ENCODE peak calls at places on chromosomes 11 and 22, in ten cellular contexts. One of them, this sample, is unnamed. For H3K4me1, the result is how much of the 10 kb centered on the place peaks cover.

GRCh38 chr11:72551571-72551970 is 117.2 kb upstream of the CLPB start:
- DNase-seq in suprapubic skin: no peak
- DNase-seq in ovary: no peak
- DNase-seq in IMR-90: no peak
- DNase-seq in neuronal stem cell: no peak
- DNase-seq in neural progenitor cell: no peak
- DNase-seq in tibial nerve: no peak
- DNase-seq in effector memory CD4-positive, alpha-beta T cell: no peak
- DNase-seq in tibial artery: no peak
- DNase-seq in CD8-positive, alpha-beta memory T cell: no peak
- DNase-seq in this sample: no peak

GRCh38 chr11:3855808-3856491 is 486 bp downstream of the STIM1 start:
- DNase-seq in ovary: peak
- DNase-seq in neural progenitor cell: peak
- DNase-seq in effector memory CD4-positive, alpha-beta T cell: peak
- DNase-seq in tibial nerve: no peak
- DNase-seq in CD8-positive, alpha-beta memory T cell: peak
- DNase-seq in tibial artery: peak
- DNase-seq in IMR-90: no peak
- DNase-seq in neuronal stem cell: no peak
- DNase-seq in suprapubic skin: peak
- DNase-seq in this sample: peak

GRCh38 chr11:76789443-76789719 is 6.2 kb downstream of the TSKU start:
- DNase-seq in suprapubic skin: peak
- DNase-seq in tibial artery: peak
- DNase-seq in ovary: peak
- DNase-seq in effector memory CD4-positive, alpha-beta T cell: no peak
- DNase-seq in neural progenitor cell: no peak
- DNase-seq in tibial nerve: no peak
- DNase-seq in CD8-positive, alpha-beta memory T cell: no peak
- DNase-seq in neuronal stem cell: no peak
- DNase-seq in IMR-90: no peak
- DNase-seq in this sample: peak

GRCh38 chr11:13134886-13135285 is 125.8 kb downstream of the RASSF10 start:
- DNase-seq in CD8-positive, alpha-beta memory T cell: no peak
- DNase-seq in tibial nerve: no peak
- DNase-seq in ovary: no peak
- DNase-seq in IMR-90: no peak
- DNase-seq in neuronal stem cell: no peak
- DNase-seq in neural progenitor cell: no peak
- DNase-seq in effector memory CD4-positive, alpha-beta T cell: no peak
- DNase-seq in suprapubic skin: no peak
- DNase-seq in tibial artery: no peak
- DNase-seq in this sample: no peak

GRCh38 chr11:93652161-93652597 is 9.3 kb upstream of the CEP295 start:
- DNase-seq in neuronal stem cell: peak
- DNase-seq in effector memory CD4-positive, alpha-beta T cell: no peak
- DNase-seq in tibial artery: no peak
- DNase-seq in CD8-positive, alpha-beta memory T cell: no peak
- DNase-seq in suprapubic skin: no peak
- DNase-seq in ovary: no peak
- DNase-seq in IMR-90: peak
- DNase-seq in neural progenitor cell: peak
- DNase-seq in tibial nerve: no peak
- DNase-seq in this sample: no peak

GRCh38 chr11:18844753-18845367 is 53.3 kb upstream of the PTPN5 start:
- DNase-seq in CD8-positive, alpha-beta memory T cell: no peak
- DNase-seq in IMR-90: peak
- DNase-seq in neuronal stem cell: no peak
- DNase-seq in ovary: no peak
- DNase-seq in neural progenitor cell: peak
- DNase-seq in effector memory CD4-positive, alpha-beta T cell: no peak
- DNase-seq in suprapubic skin: no peak
- DNase-seq in tibial artery: no peak
- DNase-seq in tibial nerve: no peak
- DNase-seq in this sample: no peak

GRCh38 chr11:2655320-2655719 is 44.5 kb downstream of the KCNQ1OT1 start:
- DNase-seq in suprapubic skin: no peak
- DNase-seq in neural progenitor cell: no peak
- DNase-seq in effector memory CD4-positive, alpha-beta T cell: no peak
- DNase-seq in ovary: no peak
- DNase-seq in CD8-positive, alpha-beta memory T cell: no peak
- DNase-seq in tibial nerve: no peak
- DNase-seq in neuronal stem cell: no peak
- DNase-seq in tibial artery: no peak
- DNase-seq in IMR-90: no peak
- DNase-seq in this sample: no peak

GRCh38 chr22:16915711-16916110 is 90.5 kb upstream of the XKR3 start:
- DNase-seq in neuronal stem cell: no peak
- DNase-seq in tibial nerve: no peak
- DNase-seq in IMR-90: no peak
- DNase-seq in tibial artery: no peak
- DNase-seq in effector memory CD4-positive, alpha-beta T cell: no peak
- DNase-seq in suprapubic skin: no peak
- DNase-seq in ovary: no peak
- DNase-seq in neural progenitor cell: no peak
- DNase-seq in CD8-positive, alpha-beta memory T cell: no peak
- DNase-seq in this sample: no peak

GRCh38 chr22:24706050-24706449 is 68.5 kb downstream of the PIWIL3 start:
- DNase-seq in neuronal stem cell: no peak
- DNase-seq in CD8-positive, alpha-beta memory T cell: no peak
- DNase-seq in effector memory CD4-positive, alpha-beta T cell: no peak
- DNase-seq in tibial artery: no peak
- DNase-seq in suprapubic skin: no peak
- DNase-seq in IMR-90: no peak
- DNase-seq in tibial nerve: no peak
- DNase-seq in ovary: no peak
- DNase-seq in neural progenitor cell: peak
- DNase-seq in this sample: no peak

GRCh38 chr22:43002198-43002577 is 12.8 kb downstream of the PACSIN2 start:
- DNase-seq in CD8-positive, alpha-beta memory T cell: no peak
- DNase-seq in ovary: no peak
- DNase-seq in tibial artery: no peak
- DNase-seq in IMR-90: peak
- DNase-seq in effector memory CD4-positive, alpha-beta T cell: no peak
- DNase-seq in tibial nerve: no peak
- DNase-seq in neural progenitor cell: no peak
- DNase-seq in suprapubic skin: no peak
- DNase-seq in neuronal stem cell: no peak
- DNase-seq in this sample: no peak

GRCh38 chr11:112156594-112157273 is 7.2 kb downstream of the IL18 start:
- DNase-seq in tibial nerve: no peak
- DNase-seq in ovary: no peak
- DNase-seq in tibial artery: no peak
- DNase-seq in neuronal stem cell: no peak
- DNase-seq in IMR-90: no peak
- DNase-seq in suprapubic skin: no peak
- DNase-seq in effector memory CD4-positive, alpha-beta T cell: no peak
- DNase-seq in CD8-positive, alpha-beta memory T cell: no peak
- DNase-seq in neural progenitor cell: no peak
- DNase-seq in this sample: no peak

GRCh38 chr11:118152552-118153471 is at the start of gene SCN4B:
- DNase-seq in CD8-positive, alpha-beta memory T cell: no peak
- DNase-seq in suprapubic skin: no peak
- DNase-seq in neuronal stem cell: peak
- DNase-seq in tibial artery: no peak
- DNase-seq in IMR-90: peak
- DNase-seq in ovary: peak
- DNase-seq in tibial nerve: no peak
- DNase-seq in neural progenitor cell: peak
- DNase-seq in effector memory CD4-positive, alpha-beta T cell: no peak
- DNase-seq in this sample: no peak

DNA sequence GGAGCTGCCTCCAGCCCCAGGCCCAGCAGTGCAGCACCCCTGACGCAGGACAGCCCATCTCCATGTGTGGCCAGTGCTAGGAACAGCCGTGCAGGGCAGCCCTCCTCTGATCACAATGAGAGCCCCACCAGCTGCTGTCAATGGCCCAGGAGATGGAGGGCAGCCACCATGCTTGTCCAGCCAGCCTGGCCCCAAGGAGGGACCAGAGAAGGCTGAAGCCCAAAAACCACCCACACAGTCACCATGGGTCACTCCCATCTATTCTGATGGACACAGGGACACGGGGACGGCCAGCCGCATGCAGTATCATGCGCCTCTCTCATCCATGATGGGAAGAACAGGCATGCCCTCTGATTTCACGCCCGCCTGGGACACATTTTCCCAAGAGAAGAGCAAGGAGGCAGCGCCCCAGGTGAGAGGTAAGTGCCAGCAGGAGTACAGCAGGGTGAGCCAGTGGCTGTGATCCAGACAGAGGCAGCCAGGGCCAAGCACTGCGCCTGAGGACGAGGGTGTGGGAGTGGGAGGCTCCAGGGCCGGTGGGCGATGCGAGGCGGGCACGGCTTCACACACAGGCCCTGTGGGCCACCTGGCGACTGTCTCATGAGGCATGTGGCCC is 33.6 kb upstream of the GNB1L start:
- DNase-seq in ovary: no peak
- DNase-seq in tibial nerve: no peak
- DNase-seq in effector memory CD4-positive, alpha-beta T cell: no peak
- DNase-seq in tibial artery: no peak
- DNase-seq in IMR-90: no peak
- DNase-seq in suprapubic skin: no peak
- DNase-seq in neuronal stem cell: no peak
- DNase-seq in CD8-positive, alpha-beta memory T cell: no peak
- DNase-seq in neural progenitor cell: no peak
- DNase-seq in this sample: peak
- H3K4me1 ChIP-seq in ovary: under half
- H3K4me1 ChIP-seq in tibial nerve: under half
- H3K4me1 ChIP-seq in effector memory CD4-positive, alpha-beta T cell: half or more
- H3K4me1 ChIP-seq in tibial artery: under half
- H3K4me1 ChIP-seq in IMR-90: under half
- H3K4me1 ChIP-seq in suprapubic skin: half or more
- H3K4me1 ChIP-seq in neuronal stem cell: under half
- H3K4me1 ChIP-seq in CD8-positive, alpha-beta memory T cell: half or more
- H3K4me1 ChIP-seq in neural progenitor cell: under half
- H3K4me1 ChIP-seq in this sample: under half

GRCh38 chr22:30430933-30431332 is 5.4 kb downstream of the MTFP1 start:
- DNase-seq in suprapubic skin: no peak
- DNase-seq in effector memory CD4-positive, alpha-beta T cell: no peak
- DNase-seq in tibial nerve: no peak
- DNase-seq in neural progenitor cell: no peak
- DNase-seq in CD8-positive, alpha-beta memory T cell: no peak
- DNase-seq in ovary: no peak
- DNase-seq in tibial artery: no peak
- DNase-seq in IMR-90: no peak
- DNase-seq in neuronal stem cell: no peak
- DNase-seq in this sample: no peak
- H3K27ac ChIP-seq in suprapubic skin: no peak
- H3K27ac ChIP-seq in effector memory CD4-positive, alpha-beta T cell: no peak
- H3K27ac ChIP-seq in tibial nerve: no peak
- H3K27ac ChIP-seq in neural progenitor cell: no peak
- H3K27ac ChIP-seq in CD8-positive, alpha-beta memory T cell: no peak
- H3K27ac ChIP-seq in ovary: no peak
- H3K27ac ChIP-seq in tibial artery: no peak
- H3K27ac ChIP-seq in IMR-90: no peak
- H3K27ac ChIP-seq in neuronal stem cell: no peak
- H3K27ac ChIP-seq in this sample: no peak

GRCh38 chr11:35180311-35181233 is 41.6 kb downstream of the CD44 start:
- DNase-seq in CD8-positive, alpha-beta memory T cell: no peak
- DNase-seq in effector memory CD4-positive, alpha-beta T cell: no peak
- DNase-seq in tibial artery: no peak
- DNase-seq in IMR-90: peak
- DNase-seq in neuronal stem cell: no peak
- DNase-seq in tibial nerve: no peak
- DNase-seq in ovary: no peak
- DNase-seq in neural progenitor cell: peak
- DNase-seq in suprapubic skin: no peak
- DNase-seq in this sample: no peak

GRCh38 chr11:35179466-35180135 is 40.6 kb downstream of the CD44 start:
- DNase-seq in CD8-positive, alpha-beta memory T cell: no peak
- DNase-seq in ovary: no peak
- DNase-seq in tibial artery: no peak
- DNase-seq in IMR-90: peak
- DNase-seq in suprapubic skin: no peak
- DNase-seq in effector memory CD4-positive, alpha-beta T cell: no peak
- DNase-seq in neuronal stem cell: no peak
- DNase-seq in tibial nerve: no peak
- DNase-seq in neural progenitor cell: no peak
- DNase-seq in this sample: no peak

GRCh38 chr11:35177370-35177769 is 38.4 kb downstream of the CD44 start:
- DNase-seq in tibial nerve: no peak
- DNase-seq in tibial artery: no peak
- DNase-seq in neuronal stem cell: no peak
- DNase-seq in effector memory CD4-positive, alpha-beta T cell: no peak
- DNase-seq in suprapubic skin: no peak
- DNase-seq in IMR-90: peak
- DNase-seq in CD8-positive, alpha-beta memory T cell: peak
- DNase-seq in ovary: no peak
- DNase-seq in neural progenitor cell: no peak
- DNase-seq in this sample: no peak

GRCh38 chr11:35178067-35178805 is 39.3 kb downstream of the CD44 start:
- DNase-seq in tibial nerve: no peak
- DNase-seq in tibial artery: no peak
- DNase-seq in suprapubic skin: no peak
- DNase-seq in effector memory CD4-positive, alpha-beta T cell: no peak
- DNase-seq in IMR-90: no peak
- DNase-seq in neural progenitor cell: no peak
- DNase-seq in ovary: no peak
- DNase-seq in neuronal stem cell: no peak
- DNase-seq in CD8-positive, alpha-beta memory T cell: no peak
- DNase-seq in this sample: no peak

GRCh38 chr11:35178862-35179261 is 39.9 kb downstream of the CD44 start:
- DNase-seq in suprapubic skin: no peak
- DNase-seq in CD8-positive, alpha-beta memory T cell: no peak
- DNase-seq in neural progenitor cell: no peak
- DNase-seq in effector memory CD4-positive, alpha-beta T cell: no peak
- DNase-seq in ovary: no peak
- DNase-seq in IMR-90: peak
- DNase-seq in tibial artery: no peak
- DNase-seq in tibial nerve: no peak
- DNase-seq in neuronal stem cell: no peak
- DNase-seq in this sample: no peak
- H3K4me1 ChIP-seq in suprapubic skin: half or more
- H3K4me1 ChIP-seq in CD8-positive, alpha-beta memory T cell: half or more
- H3K4me1 ChIP-seq in neural progenitor cell: under half
- H3K4me1 ChIP-seq in effector memory CD4-positive, alpha-beta T cell: half or more
- H3K4me1 ChIP-seq in ovary: under half
- H3K4me1 ChIP-seq in IMR-90: under half
- H3K4me1 ChIP-seq in tibial artery: under half
- H3K4me1 ChIP-seq in tibial nerve: under half
- H3K4me1 ChIP-seq in neuronal stem cell: under half
- H3K4me1 ChIP-seq in this sample: under half

DNA sequence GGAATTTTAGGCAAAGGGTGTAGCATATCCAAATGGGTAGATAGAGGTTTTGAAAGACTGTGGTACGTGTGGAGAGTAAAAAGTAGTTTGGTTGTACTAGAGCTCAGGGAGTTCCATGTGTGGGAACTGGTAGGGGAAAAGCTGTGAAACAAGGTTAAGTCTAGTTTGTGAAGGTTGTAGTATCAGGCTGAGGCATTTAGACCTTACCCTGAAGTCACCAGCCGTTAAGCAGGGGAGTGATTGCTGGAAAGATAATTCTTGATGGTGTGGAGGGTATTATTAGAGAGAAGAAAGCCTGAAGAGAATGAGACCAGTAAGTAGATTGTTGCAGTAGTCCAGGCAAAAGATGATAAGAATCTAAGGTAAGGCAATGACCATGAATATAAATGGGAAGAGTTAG is 68.0 kb downstream of the RNF169 start:
- DNase-seq in neural progenitor cell: no peak
- DNase-seq in neuronal stem cell: no peak
- DNase-seq in ovary: no peak
- DNase-seq in tibial artery: no peak
- DNase-seq in suprapubic skin: no peak
- DNase-seq in tibial nerve: no peak
- DNase-seq in IMR-90: no peak
- DNase-seq in CD8-positive, alpha-beta memory T cell: no peak
- DNase-seq in effector memory CD4-positive, alpha-beta T cell: no peak
- DNase-seq in this sample: no peak
- H3K27ac ChIP-seq in neural progenitor cell: no peak
- H3K27ac ChIP-seq in neuronal stem cell: no peak
- H3K27ac ChIP-seq in ovary: no peak
- H3K27ac ChIP-seq in tibial artery: no peak
- H3K27ac ChIP-seq in suprapubic skin: no peak
- H3K27ac ChIP-seq in tibial nerve: no peak
- H3K27ac ChIP-seq in IMR-90: no peak
- H3K27ac ChIP-seq in CD8-positive, alpha-beta memory T cell: no peak
- H3K27ac ChIP-seq in effector memory CD4-positive, alpha-beta T cell: no peak
- H3K27ac ChIP-seq in this sample: no peak